ENCODE peak calls at places on chromosomes 7 and 10, in nine cellular contexts. L is GM23338, P is A549, S is ovary, F is fibroblast of lung, E is esophagus muscularis mucosa, G is OCI-LY7, K is hepatocyte, I is upper lobe of right lung. A is an unnamed sample. For H3K4me1, the result is how much of the 10 kb centered on the place peaks cover.

GRCh38 chr10:110681023-110681681 is 37.0 kb downstream of the RBM20 start:
- DNase-seq in L (peak), P (peak), S (no peak), F (peak), E (no peak), G (peak), K (peak), I (no peak), A (peak)

GRCh38 chr10:133245439-133246235 is 8.0 kb downstream of the VENTX start:
- DNase-seq in L (no peak), P (no peak), S (peak), F (no peak), E (no peak), G (no peak), K (peak), I (no peak), A (peak)

GRCh38 chr10:110307805-110308204 is 3.1 kb upstream of the SMNDC1 start:
- DNase-seq in L (no peak), P (no peak), S (no peak), F (no peak), E (no peak), G (no peak), K (no peak), I (no peak), A (no peak)

GRCh38 chr10:116287906-116288501 is 15.0 kb upstream of the GFRA1 start:
- DNase-seq in L (peak), P (peak), S (peak), F (peak), E (no peak), G (peak), K (peak), I (no peak), A (peak)

GRCh38 chr10:91367127-91367531 is 43.0 kb upstream of the HECTD2 start:
- DNase-seq in L (no peak), P (no peak), S (no peak), F (no peak), E (no peak), G (no peak), K (no peak), I (no peak), A (no peak)

GRCh38 chr7:38330861-38331709 is 57.6 kb upstream of the TARP start:
- DNase-seq in L (peak), P (no peak), S (no peak), F (no peak), E (peak), G (peak), K (no peak), I (no peak), A (no peak)

GRCh38 chr7:21107101-21107500 is 320.4 kb upstream of the SP8 start:
- DNase-seq in L (no peak), P (no peak), S (no peak), F (no peak), E (no peak), G (no peak), K (no peak), I (no peak), A (no peak)

GRCh38 chr7:30521532-30521931 is 16.9 kb upstream of the GGCT start:
- DNase-seq in L (no peak), P (no peak), S (no peak), F (peak), E (no peak), G (no peak), K (peak), I (no peak), A (no peak)

GRCh38 chr7:127585044-127585953 is at the start of gene GCC1:
- DNase-seq in L (peak), P (peak), S (peak), F (peak), E (peak), G (peak), K (peak), I (peak), A (peak)

GRCh38 chr7:50068850-50069551 is 24.0 kb downstream of the ZPBP start:
- DNase-seq in L (peak), P (no peak), S (peak), F (peak), E (no peak), G (no peak), K (peak), I (no peak), A (no peak)

GRCh38 chr7:39299695-39300094 is 266.5 kb upstream of the YAE1 start:
- DNase-seq in L (no peak), P (no peak), S (no peak), F (no peak), E (peak), G (no peak), K (no peak), I (no peak), A (no peak)

DNA sequence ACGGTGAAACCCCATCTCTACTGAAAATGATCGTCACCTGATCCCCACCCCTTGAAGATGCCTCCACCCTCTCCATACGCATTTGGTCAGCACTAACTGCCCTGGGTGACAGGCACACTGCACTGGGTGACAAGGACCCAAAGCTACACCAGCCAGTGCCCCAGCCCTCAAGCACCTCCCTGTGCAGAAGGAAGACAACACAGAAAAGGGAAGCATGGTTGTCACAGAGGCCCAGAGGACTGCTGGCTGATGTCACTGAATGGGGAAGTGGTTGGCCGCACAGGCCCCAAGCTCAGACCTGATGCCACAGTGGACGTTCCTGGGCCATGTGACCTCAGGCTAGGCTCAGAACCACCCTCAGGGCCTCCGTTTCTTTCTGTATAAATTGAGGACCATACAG is 4.2 kb upstream of the PILRA start:
- DNase-seq in L (no peak), P (no peak), S (no peak), F (no peak), E (peak), G (peak), K (no peak), I (peak), A (no peak)
- H3K4me1 ChIP-seq in L (under half), P (under half), S (under half), F (under half), E (under half), G (half or more), K (under half), I (under half), A (under half)

DNA sequence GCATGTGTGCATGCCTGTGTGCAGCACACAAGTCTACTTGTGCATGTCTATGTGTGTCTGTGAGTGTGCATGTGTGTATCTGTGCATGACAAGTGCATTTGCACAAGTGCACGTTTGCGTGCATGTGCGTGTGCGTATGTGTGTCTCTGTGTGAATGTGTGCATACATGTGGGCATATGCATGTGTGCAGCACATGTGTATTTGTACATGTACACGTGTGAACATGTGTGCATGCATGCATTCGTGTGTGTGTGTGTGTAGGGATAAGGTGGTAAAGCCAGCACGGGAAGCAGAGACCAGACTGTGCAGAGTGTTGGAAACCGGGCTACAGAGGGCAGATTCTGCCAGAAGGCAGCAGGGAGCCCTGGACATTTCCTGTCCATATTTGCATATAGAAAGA is 35.9 kb upstream of the GNA12 start:
- DNase-seq in L (no peak), P (no peak), S (no peak), F (no peak), E (no peak), G (no peak), K (no peak), I (no peak), A (no peak)
- H3K4me1 ChIP-seq in L (under half), P (under half), S (under half), F (under half), E (under half), G (under half), K (under half), I (under half), A (under half)

GRCh38 chr10:124543146-124543545 is 81.5 kb downstream of the LHPP start:
- DNase-seq in L (no peak), P (no peak), S (no peak), F (no peak), E (no peak), G (no peak), K (no peak), I (no peak), A (no peak)

GRCh38 chr10:124538669-124539068 is 77.0 kb downstream of the LHPP start:
- DNase-seq in L (no peak), P (no peak), S (no peak), F (no peak), E (no peak), G (no peak), K (no peak), I (no peak), A (peak)

GRCh38 chr10:124542336-124542735 is 80.7 kb downstream of the LHPP start:
- DNase-seq in L (no peak), P (no peak), S (no peak), F (no peak), E (no peak), G (no peak), K (no peak), I (no peak), A (no peak)

GRCh38 chr10:124539935-124540641 is 78.5 kb downstream of the LHPP start:
- DNase-seq in L (peak), P (peak), S (peak), F (peak), E (no peak), G (peak), K (peak), I (peak), A (peak)

GRCh38 chr10:124541076-124541903 is 79.7 kb downstream of the LHPP start:
- DNase-seq in L (no peak), P (no peak), S (no peak), F (no peak), E (no peak), G (no peak), K (no peak), I (no peak), A (no peak)
- H3K4me1 ChIP-seq in L (under half), P (under half), S (under half), F (under half), E (under half), G (half or more), K (under half), I (under half), A (under half)

GRCh38 chr7:117790251-117790650 is 83.0 kb downstream of the CTTNBP2 start:
- DNase-seq in L (no peak), P (no peak), S (no peak), F (no peak), E (no peak), G (no peak), K (no peak), I (no peak), A (no peak)
- H3K4me1 ChIP-seq in L (under half), P (under half), S (under half), F (under half), E (under half), G (under half), K (under half), I (under half), A (under half)

DNA sequence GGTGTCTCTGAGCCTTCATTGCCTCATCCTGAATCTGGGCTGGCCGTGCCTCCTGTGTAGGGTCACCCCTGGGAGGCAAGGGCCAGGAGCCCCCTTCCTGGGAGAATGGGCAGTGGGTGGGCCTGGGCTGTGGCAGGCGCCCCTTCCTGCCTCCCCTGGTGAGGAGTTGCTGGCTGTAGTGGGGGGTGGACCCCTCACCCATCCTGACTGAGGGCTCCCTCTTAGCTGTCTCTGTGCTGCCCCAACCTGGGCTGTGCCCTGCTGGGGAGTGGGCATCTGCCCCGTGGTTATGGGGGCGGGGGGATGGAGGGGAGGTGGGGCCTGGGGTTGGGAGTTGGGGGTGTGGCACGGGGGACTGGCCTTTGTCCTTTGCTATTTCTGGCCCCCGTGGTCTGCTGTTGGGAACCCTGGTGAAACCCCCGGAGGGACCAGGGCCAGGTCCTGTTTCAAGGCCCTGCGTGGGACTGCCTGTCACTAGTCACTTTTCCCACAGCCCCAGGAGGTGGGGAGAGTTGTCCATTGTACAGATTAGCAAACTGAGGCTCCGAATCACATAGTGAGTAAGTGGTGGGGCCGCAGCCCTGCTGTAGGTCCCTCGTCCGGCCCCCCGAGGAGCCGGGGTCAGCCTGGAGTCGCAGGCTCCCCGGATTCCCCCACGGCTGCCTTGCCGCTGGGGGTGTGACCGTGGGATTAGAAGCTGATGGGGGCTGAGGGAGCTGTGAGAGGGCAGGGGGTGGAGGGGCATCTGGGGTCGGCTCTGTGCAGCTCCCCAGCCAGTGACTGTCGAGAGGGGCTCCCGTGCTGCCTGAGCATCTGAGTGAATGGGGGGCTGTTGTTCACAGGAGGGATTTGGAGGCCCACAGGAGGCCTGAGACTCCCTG is 2.7 kb downstream of the TTYH3 start:
- DNase-seq in L (no peak), P (no peak), S (no peak), F (no peak), E (no peak), G (no peak), K (no peak), I (no peak), A (no peak)
- H3K4me1 ChIP-seq in L (under half), P (under half), S (under half), F (under half), E (half or more), G (under half), K (half or more), I (half or more), A (half or more)

GRCh38 chr10:93083743-93084539 is 10.2 kb downstream of the CYP26A1 start:
- DNase-seq in L (no peak), P (no peak), S (no peak), F (no peak), E (peak), G (no peak), K (no peak), I (no peak), A (no peak)

GRCh38 chr10:93086289-93086688 is 12.6 kb downstream of the CYP26A1 start:
- DNase-seq in L (no peak), P (no peak), S (no peak), F (no peak), E (peak), G (no peak), K (no peak), I (no peak), A (peak)

GRCh38 chr10:93081834-93082233 is 8.1 kb downstream of the CYP26A1 start:
- DNase-seq in L (no peak), P (no peak), S (no peak), F (peak), E (peak), G (no peak), K (no peak), I (no peak), A (no peak)

GRCh38 chr10:93088466-93088865 is 14.8 kb downstream of the CYP26A1 start:
- DNase-seq in L (no peak), P (no peak), S (no peak), F (no peak), E (peak), G (no peak), K (no peak), I (no peak), A (no peak)

DNA sequence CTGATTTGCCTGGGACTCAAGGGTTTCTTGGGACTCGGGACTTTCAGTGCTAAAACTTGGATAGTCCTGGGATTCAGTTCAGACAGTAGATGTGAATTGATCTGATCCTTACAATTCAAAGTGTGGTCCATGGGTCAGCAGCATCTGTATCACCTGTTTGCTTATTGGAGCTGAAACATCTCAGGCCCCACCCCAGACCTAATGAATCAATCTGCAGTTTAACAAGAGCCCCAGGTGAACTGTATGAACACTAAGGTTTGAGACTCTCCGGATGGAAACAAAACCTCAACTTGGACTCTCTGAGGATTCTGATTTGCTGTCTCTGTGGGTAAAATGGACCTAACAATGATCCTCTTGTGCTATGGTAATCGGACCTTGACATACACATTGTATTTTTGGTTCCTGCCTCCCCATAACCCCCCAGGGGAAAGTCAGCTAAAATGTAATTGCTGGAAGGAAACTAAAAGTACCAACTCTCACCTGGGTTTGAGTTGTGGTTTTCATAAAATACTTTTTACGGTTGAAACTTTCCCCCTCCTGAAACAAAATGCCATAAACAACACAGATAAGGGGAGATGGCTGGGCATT is 11.7 kb downstream of the CYP26A1 start:
- DNase-seq in L (no peak), P (no peak), S (no peak), F (no peak), E (peak), G (no peak), K (no peak), I (no peak), A (no peak)
- H3K4me1 ChIP-seq in L (under half), P (under half), S (under half), F (under half), E (under half), G (under half), K (under half), I (under half), A (under half)